ENCODE peak calls at places on chromosomes 5 and 9, in five cellular contexts. U, R, K, I and P are unnamed samples.

GRCh38 chr9:99039388-99040182 is 65.3 kb upstream of the TGFBR1 start:
- DNase-seq in U (no peak), R (no peak), K (no peak), I (no peak), P (no peak)

GRCh38 chr5:93189707-93190120 is 391.3 kb downstream of the NR2F1-AS1 start:
- DNase-seq in U (no peak), R (peak; percentile 78), K (no peak), I (no peak), P (no peak)

GRCh38 chr5:2754621-2755370 is 3.3 kb upstream of the IRX2 start:
- DNase-seq in U (no peak), R (no peak), K (peak; percentile 76), I (no peak), P (peak; percentile 49)

GRCh38 chr9:133230093-133230492 is 21.0 kb upstream of the OBP2B start:
- DNase-seq in U (no peak), R (no peak), K (no peak), I (no peak), P (no peak)

GRCh38 chr5:168908207-168908606 is 329.0 kb upstream of the PANK3 start:
- DNase-seq in U (no peak), R (no peak), K (no peak), I (peak; percentile 22), P (no peak)

GRCh38 chr5:32651638-32652037 is 59.5 kb upstream of the NPR3 start:
- DNase-seq in U (no peak), R (no peak), K (no peak), I (no peak), P (no peak)

GRCh38 chr9:33375238-33375840 is 27.0 kb downstream of the AQP7 start:
- DNase-seq in U (no peak), R (peak; percentile 76), K (peak; percentile 56), I (no peak), P (no peak)

GRCh38 chr5:62432618-62433064 is 20.1 kb downstream of the IPO11 start:
- DNase-seq in U (peak; percentile 35), R (no peak), K (no peak), I (no peak), P (no peak)

GRCh38 chr5:36840077-36840476 is 36.5 kb upstream of the NIPBL start:
- DNase-seq in U (no peak), R (no peak), K (no peak), I (no peak), P (no peak)

GRCh38 chr9:102669220-102669619 is 325.9 kb upstream of the CYLC2 start:
- DNase-seq in U (no peak), R (no peak), K (no peak), I (no peak), P (no peak)

GRCh38 chr5:141695627-141696180 is 13.7 kb upstream of the ARAP3 start:
- DNase-seq in U (no peak), R (no peak), K (no peak), I (peak; percentile 61), P (no peak)

GRCh38 chr9:134307674-134308638 is 18.3 kb upstream of the RXRA start:
- DNase-seq in U (no peak), R (no peak), K (peak; percentile 43), I (peak; percentile 6), P (no peak)

GRCh38 chr9:121842612-121842978 is 191.2 kb downstream of the DAB2IP start:
- DNase-seq in U (no peak), R (no peak), K (no peak), I (no peak), P (no peak)

GRCh38 chr9:757246-757881 is 84.1 kb upstream of the DMRT1 start:
- DNase-seq in U (peak; percentile 49), R (peak; percentile 24), K (no peak), I (no peak), P (no peak)

GRCh38 chr5:34866989-34867471 is 28.1 kb downstream of the TTC23L start:
- DNase-seq in U (no peak), R (no peak), K (no peak), I (no peak), P (no peak)

GRCh38 chr5:94523018-94523417 is 95.4 kb downstream of the KIAA0825 start:
- DNase-seq in U (no peak), R (no peak), K (no peak), I (no peak), P (no peak)

DNA sequence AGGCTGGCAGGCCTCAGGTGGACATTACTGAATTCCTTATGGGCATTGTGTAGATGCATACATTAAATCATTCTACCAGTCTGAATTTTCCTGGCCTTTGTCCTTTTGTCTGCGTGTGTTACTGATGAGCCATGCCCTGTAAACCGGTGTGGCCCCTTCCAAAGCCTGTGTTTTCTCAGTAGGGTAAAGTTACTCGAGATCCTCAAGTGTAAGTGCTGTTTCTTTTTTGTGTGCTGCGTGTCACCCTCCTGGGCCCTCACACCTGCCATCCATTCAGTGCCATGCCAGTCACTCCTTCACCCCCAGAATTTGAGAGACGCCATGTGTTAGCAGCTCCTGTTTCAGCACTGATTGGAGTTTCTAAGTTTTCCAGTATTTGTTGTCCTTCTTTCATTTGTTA is 288.3 kb downstream of the FANCC start:
- DNase-seq in U (no peak), R (no peak), K (no peak), I (no peak), P (no peak)
- H3K27ac ChIP-seq in U (no peak overlapping the region), R (no peak overlapping the region), K (peak overlapping the region; percentile 45), I (peak overlapping the region; percentile 84), P (peak overlapping the region; percentile 81)

DNA sequence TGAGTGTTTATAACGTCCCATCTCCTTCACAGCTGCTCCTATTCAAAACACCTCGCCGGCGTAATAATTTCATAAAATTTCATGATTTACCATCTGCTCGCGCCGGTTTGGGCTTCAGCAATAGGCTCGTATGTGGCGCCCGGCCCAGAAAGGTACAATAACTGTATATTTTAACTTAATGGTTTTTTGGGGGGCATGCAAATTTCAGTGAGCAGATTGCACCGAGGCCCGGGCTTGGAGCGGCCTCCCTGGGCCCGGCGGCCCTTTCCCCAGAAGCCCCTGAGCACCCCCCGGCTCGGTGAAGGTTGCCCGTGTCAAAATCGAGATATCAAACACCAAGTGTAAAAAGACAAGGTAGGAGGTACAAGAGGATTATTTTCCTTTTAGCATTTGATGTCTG is 269.2 kb upstream of the MVB12B start:
- DNase-seq in U (no peak), R (no peak), K (peak; percentile 25), I (no peak), P (no peak)
- H3K4me3 ChIP-seq in U (no peak overlapping the region), R (no peak overlapping the region), K (no peak overlapping the region), I (no peak overlapping the region), P (no peak overlapping the region)

GRCh38 chr9:124602632-124603031 is 95.4 kb upstream of the NR5A1 start:
- DNase-seq in U (no peak), R (no peak), K (no peak), I (no peak), P (no peak)
- H3K27ac ChIP-seq in U (no peak overlapping the region), R (no peak overlapping the region), K (peak overlapping the region; percentile 8), I (no peak overlapping the region), P (no peak overlapping the region)

GRCh38 chr5:170387775-170388174 is 1.4 kb downstream of the KCNMB1 start:
- DNase-seq in U (no peak), R (no peak), K (no peak), I (no peak), P (no peak)
- H3K4me3 ChIP-seq in U (peak overlapping the region; percentile 46), R (no peak overlapping the region), K (no peak overlapping the region), I (peak overlapping the region; percentile 49), P (peak overlapping the region; percentile 74)

DNA sequence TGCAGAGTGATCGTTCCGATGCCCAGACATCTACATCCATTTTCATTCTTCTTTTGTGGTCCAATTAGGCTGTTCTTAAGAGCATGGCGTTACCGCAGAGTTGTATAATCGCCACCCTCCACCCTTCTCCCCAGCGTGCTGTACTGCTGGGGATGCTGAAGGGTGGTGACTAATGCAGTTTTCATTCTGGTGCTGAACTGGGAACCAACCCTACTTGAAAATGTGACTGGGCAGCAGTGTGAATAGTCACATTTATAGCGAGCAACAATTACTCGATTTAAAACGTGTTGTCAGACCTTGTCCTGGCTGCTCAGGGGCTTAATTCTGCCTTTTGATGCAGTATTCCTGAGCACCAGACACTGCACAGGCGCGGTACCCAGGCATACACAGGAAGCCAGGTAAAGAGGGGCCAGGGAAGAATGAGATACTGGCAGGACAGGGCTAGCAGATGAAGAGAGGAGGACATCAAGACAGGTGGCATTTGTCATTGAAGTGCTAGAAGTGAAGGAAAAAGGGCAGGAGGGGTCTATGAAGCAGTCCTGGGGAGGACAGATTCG is 719 bp upstream of the ISCA1 start:
- DNase-seq in U (no peak), R (no peak), K (no peak), I (no peak), P (no peak)
- H3K27ac ChIP-seq in U (peak overlapping the region; percentile 94), R (no peak overlapping the region), K (peak overlapping the region; percentile 94), I (peak overlapping the region; percentile 98), P (peak overlapping the region; percentile 99)

GRCh38 chr5:160198886-160199409 is 30.4 kb upstream of the FABP6 start:
- DNase-seq in U (no peak), R (no peak), K (no peak), I (no peak), P (no peak)
- H3K4me3 ChIP-seq in U (no peak overlapping the region), R (no peak overlapping the region), K (peak overlapping the region; percentile 46), I (peak overlapping the region; percentile 63), P (peak overlapping the region; percentile 71)

GRCh38 chr9:90826326-90827020 is 24.9 kb downstream of the SYK start:
- DNase-seq in U (no peak), R (no peak), K (no peak), I (no peak), P (no peak)
- H3K27ac ChIP-seq in U (no peak overlapping the region), R (no peak overlapping the region), K (no peak overlapping the region), I (no peak overlapping the region), P (no peak overlapping the region)

DNA sequence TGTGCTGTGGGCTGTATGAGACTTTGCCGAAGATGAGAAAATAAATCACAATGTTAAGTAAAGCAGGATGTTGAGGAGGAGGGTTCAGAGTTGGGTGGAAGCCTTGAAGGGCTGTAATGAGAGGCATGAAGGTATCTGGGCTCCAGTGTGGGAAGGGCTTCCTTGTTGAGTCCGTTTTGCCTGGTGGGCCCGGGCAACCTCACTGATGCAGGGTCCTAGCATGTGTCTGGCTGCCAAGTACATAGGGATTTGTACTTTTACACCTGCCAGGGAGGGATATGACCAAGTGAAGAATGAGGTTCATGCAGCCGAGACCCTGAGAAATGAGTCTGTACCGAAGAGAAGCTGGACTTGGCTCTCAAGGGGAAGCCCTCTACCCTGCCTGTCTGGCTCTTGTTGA is 58.8 kb upstream of the DPYSL3 start:
- DNase-seq in U (no peak), R (no peak), K (no peak), I (no peak), P (no peak)
- H3K4me3 ChIP-seq in U (no peak overlapping the region), R (no peak overlapping the region), K (no peak overlapping the region), I (no peak overlapping the region), P (no peak overlapping the region)